ENCODE peak calls at places on chromosomes 5 and 9, in five cellular contexts. One of them, this sample, is unnamed.

GRCh38 chr9:120235081-120235480 is 344.9 kb downstream of the CDK5RAP2 start:
- DNase-seq in psoas muscle: no peak
- DNase-seq in sigmoid colon: no peak
- DNase-seq in lower lobe of right lung: no peak
- DNase-seq in cardiac fibroblast: no peak
- DNase-seq in this sample: no peak

GRCh38 chr5:11128021-11128420 is 367.0 kb upstream of the DAP start:
- DNase-seq in sigmoid colon: no peak
- DNase-seq in lower lobe of right lung: no peak
- DNase-seq in cardiac fibroblast: no peak
- DNase-seq in psoas muscle: no peak
- DNase-seq in this sample: no peak

GRCh38 chr5:96259211-96259772 is 173.8 kb downstream of the PCSK1 start:
- DNase-seq in sigmoid colon: no peak
- DNase-seq in lower lobe of right lung: no peak
- DNase-seq in cardiac fibroblast: peak
- DNase-seq in psoas muscle: no peak
- DNase-seq in this sample: no peak

GRCh38 chr9:14272924-14273528 is 40.9 kb downstream of the NFIB start:
- DNase-seq in psoas muscle: no peak
- DNase-seq in sigmoid colon: no peak
- DNase-seq in lower lobe of right lung: no peak
- DNase-seq in cardiac fibroblast: no peak
- DNase-seq in this sample: no peak

GRCh38 chr9:15423328-15423985 is 781 bp downstream of the SNAPC3 start:
- DNase-seq in lower lobe of right lung: no peak
- DNase-seq in sigmoid colon: no peak
- DNase-seq in cardiac fibroblast: peak
- DNase-seq in psoas muscle: no peak
- DNase-seq in this sample: peak

GRCh38 chr5:163505475-163506457 is at the start of gene MAT2B:
- DNase-seq in psoas muscle: peak
- DNase-seq in cardiac fibroblast: peak
- DNase-seq in lower lobe of right lung: peak
- DNase-seq in sigmoid colon: peak
- DNase-seq in this sample: peak

GRCh38 chr9:130331573-130331972 is 66.0 kb downstream of the HMCN2 start:
- DNase-seq in psoas muscle: peak
- DNase-seq in lower lobe of right lung: no peak
- DNase-seq in sigmoid colon: peak
- DNase-seq in cardiac fibroblast: peak
- DNase-seq in this sample: no peak

GRCh38 chr5:64947031-64947430 is 178.3 kb downstream of the CWC27 start:
- DNase-seq in sigmoid colon: no peak
- DNase-seq in cardiac fibroblast: peak
- DNase-seq in psoas muscle: no peak
- DNase-seq in lower lobe of right lung: no peak
- DNase-seq in this sample: no peak

GRCh38 chr9:17744786-17745185 is 165.9 kb downstream of the SH3GL2 start:
- DNase-seq in psoas muscle: no peak
- DNase-seq in cardiac fibroblast: peak
- DNase-seq in sigmoid colon: no peak
- DNase-seq in lower lobe of right lung: no peak
- DNase-seq in this sample: no peak

GRCh38 chr5:572398-573019 is 39.6 kb upstream of the CEP72 start:
- DNase-seq in cardiac fibroblast: no peak
- DNase-seq in lower lobe of right lung: no peak
- DNase-seq in sigmoid colon: peak
- DNase-seq in psoas muscle: no peak
- DNase-seq in this sample: no peak

GRCh38 chr5:95080026-95080425 is 204.9 kb downstream of the MCTP1 start:
- DNase-seq in cardiac fibroblast: peak
- DNase-seq in psoas muscle: no peak
- DNase-seq in lower lobe of right lung: no peak
- DNase-seq in sigmoid colon: no peak
- DNase-seq in this sample: no peak

GRCh38 chr9:129750010-129750409 is 2.8 kb downstream of the PTGES start:
- DNase-seq in lower lobe of right lung: no peak
- DNase-seq in psoas muscle: no peak
- DNase-seq in sigmoid colon: no peak
- DNase-seq in cardiac fibroblast: peak
- DNase-seq in this sample: no peak

GRCh38 chr9:78811562-78812276 is 514.8 kb downstream of the PSAT1 start:
- DNase-seq in psoas muscle: no peak
- DNase-seq in cardiac fibroblast: no peak
- DNase-seq in sigmoid colon: no peak
- DNase-seq in lower lobe of right lung: no peak
- DNase-seq in this sample: no peak

GRCh38 chr5:55585266-55585610 is 50.5 kb upstream of the PLPP1 start:
- DNase-seq in cardiac fibroblast: no peak
- DNase-seq in lower lobe of right lung: no peak
- DNase-seq in psoas muscle: no peak
- DNase-seq in sigmoid colon: no peak
- DNase-seq in this sample: no peak

GRCh38 chr5:173016069-173016455 is 32.5 kb downstream of the ATP6V0E1 start:
- DNase-seq in psoas muscle: no peak
- DNase-seq in lower lobe of right lung: no peak
- DNase-seq in cardiac fibroblast: no peak
- DNase-seq in sigmoid colon: no peak
- DNase-seq in this sample: no peak

GRCh38 chr9:87259543-87259942 is 238.1 kb upstream of the DAPK1 start:
- DNase-seq in cardiac fibroblast: peak
- DNase-seq in psoas muscle: no peak
- DNase-seq in sigmoid colon: no peak
- DNase-seq in lower lobe of right lung: no peak
- DNase-seq in this sample: no peak

DNA sequence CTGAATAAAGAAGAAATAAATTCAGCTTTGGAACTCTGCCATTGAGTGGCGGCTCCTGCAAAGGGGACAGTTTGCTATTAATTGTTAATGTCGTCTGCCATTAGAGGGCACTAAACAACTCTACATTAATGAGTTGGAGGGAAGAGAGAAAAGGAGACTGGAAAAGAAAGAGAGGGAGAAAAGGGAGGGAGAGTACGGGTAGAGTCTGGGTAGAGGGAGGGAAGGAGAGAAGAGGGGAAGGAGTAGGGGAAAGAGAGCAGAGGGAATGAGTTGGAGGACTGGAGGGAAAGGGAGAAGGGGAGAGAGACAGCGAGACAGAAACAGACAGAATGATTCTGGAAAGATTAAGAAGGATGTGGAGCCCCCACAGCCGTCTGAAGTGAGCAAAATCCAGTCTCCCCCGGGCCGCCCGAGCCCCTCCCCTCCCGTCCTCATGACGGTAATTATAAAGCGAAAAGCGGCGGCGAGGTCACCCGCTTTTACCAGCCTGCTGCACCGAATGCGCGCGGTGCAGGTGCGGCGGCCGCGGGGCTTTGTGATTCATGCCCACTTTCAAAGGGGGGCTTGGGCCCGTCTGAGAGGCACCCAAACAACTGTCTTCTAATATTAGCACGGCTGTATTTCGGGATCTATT is 1.9 kb upstream of the FST start:
- DNase-seq in lower lobe of right lung: peak
- DNase-seq in cardiac fibroblast: peak
- DNase-seq in sigmoid colon: no peak
- DNase-seq in psoas muscle: no peak
- DNase-seq in this sample: peak
- H3K4me3 ChIP-seq in lower lobe of right lung: peak
- H3K4me3 ChIP-seq in cardiac fibroblast: peak
- H3K4me3 ChIP-seq in sigmoid colon: peak
- H3K4me3 ChIP-seq in psoas muscle: peak
- H3K4me3 ChIP-seq in this sample: peak

GRCh38 chr5:102627311-102627710 is 127.8 kb upstream of the PAM start:
- DNase-seq in sigmoid colon: no peak
- DNase-seq in psoas muscle: no peak
- DNase-seq in cardiac fibroblast: no peak
- DNase-seq in lower lobe of right lung: no peak
- DNase-seq in this sample: no peak

GRCh38 chr5:102622244-102622643 is 123.4 kb upstream of the SLCO6A1 start:
- DNase-seq in lower lobe of right lung: no peak
- DNase-seq in psoas muscle: no peak
- DNase-seq in sigmoid colon: no peak
- DNase-seq in cardiac fibroblast: no peak
- DNase-seq in this sample: no peak

GRCh38 chr5:102625446-102625845 is 126.6 kb upstream of the SLCO6A1 start:
- DNase-seq in cardiac fibroblast: no peak
- DNase-seq in psoas muscle: no peak
- DNase-seq in lower lobe of right lung: no peak
- DNase-seq in sigmoid colon: no peak
- DNase-seq in this sample: no peak

GRCh38 chr5:102625940-102626339 is 127.1 kb upstream of the SLCO6A1 start:
- DNase-seq in sigmoid colon: no peak
- DNase-seq in lower lobe of right lung: no peak
- DNase-seq in cardiac fibroblast: no peak
- DNase-seq in psoas muscle: no peak
- DNase-seq in this sample: no peak

GRCh38 chr5:102623295-102623694 is 124.5 kb upstream of the SLCO6A1 start:
- DNase-seq in lower lobe of right lung: no peak
- DNase-seq in cardiac fibroblast: no peak
- DNase-seq in psoas muscle: no peak
- DNase-seq in sigmoid colon: no peak
- DNase-seq in this sample: no peak
- H3K4me3 ChIP-seq in lower lobe of right lung: no peak
- H3K4me3 ChIP-seq in cardiac fibroblast: no peak
- H3K4me3 ChIP-seq in psoas muscle: no peak
- H3K4me3 ChIP-seq in sigmoid colon: no peak
- H3K4me3 ChIP-seq in this sample: no peak

GRCh38 chr5:97495301-97495700 is 312.3 kb upstream of the RIOK2 start:
- DNase-seq in sigmoid colon: no peak
- DNase-seq in cardiac fibroblast: no peak
- DNase-seq in lower lobe of right lung: no peak
- DNase-seq in psoas muscle: no peak
- DNase-seq in this sample: no peak
- H3K4me3 ChIP-seq in sigmoid colon: no peak
- H3K4me3 ChIP-seq in cardiac fibroblast: no peak
- H3K4me3 ChIP-seq in lower lobe of right lung: no peak
- H3K4me3 ChIP-seq in psoas muscle: no peak
- H3K4me3 ChIP-seq in this sample: no peak

DNA sequence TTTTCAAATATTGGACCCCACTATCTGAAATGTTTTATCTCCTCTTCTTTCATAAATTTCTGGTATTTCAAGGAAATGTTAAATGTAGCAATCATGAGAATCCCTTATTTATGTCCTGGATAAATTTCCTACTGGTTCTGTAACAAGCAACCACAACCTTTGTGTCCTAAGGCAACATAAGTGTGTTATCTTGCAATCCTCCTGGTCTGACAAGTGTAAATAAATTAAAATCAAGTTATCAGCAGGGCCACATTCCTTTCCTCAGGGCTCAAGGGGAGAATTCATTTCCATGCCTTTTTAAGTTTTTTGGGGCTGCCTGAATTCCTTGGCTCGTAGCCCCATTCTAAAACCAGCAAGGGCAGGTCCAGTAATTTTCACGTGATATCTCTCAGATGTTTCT is 83.2 kb downstream of the CDH9 start:
- DNase-seq in psoas muscle: no peak
- DNase-seq in lower lobe of right lung: no peak
- DNase-seq in sigmoid colon: no peak
- DNase-seq in cardiac fibroblast: no peak
- DNase-seq in this sample: no peak
- H3K4me3 ChIP-seq in psoas muscle: no peak
- H3K4me3 ChIP-seq in lower lobe of right lung: no peak
- H3K4me3 ChIP-seq in sigmoid colon: no peak
- H3K4me3 ChIP-seq in cardiac fibroblast: no peak
- H3K4me3 ChIP-seq in this sample: no peak

This sample was measured in CD4-positive, CD25-positive, alpha-beta regulatory T cell.